ENCODE peak calls at places on chromosomes 16 and 17, in seven cellular contexts. I is stomach, F is GM12865, S is dorsolateral prefrontal cortex, Y is lower leg skin, L is GM12878, J is PC-3. W is an unnamed sample.

GRCh38 chr17:34382586-34383224 is 19.7 kb upstream of the CCL1 start:
- DNase-seq in I (no peak), S (no peak), Y (no peak), J (no peak), F (peak; percentile 76), L (peak; percentile 49), W (no peak)

GRCh38 chr17:80647746-80648145 is 103.1 kb downstream of the RPTOR start:
- DNase-seq in F (no peak), L (no peak), S (no peak), I (no peak), Y (no peak), J (peak; percentile 79), W (peak; percentile 97)

GRCh38 chr17:61482467-61482866 is 30.2 kb downstream of the TBX4 start:
- DNase-seq in L (no peak), S (no peak), J (no peak), F (no peak), Y (no peak), I (no peak), W (no peak)

GRCh38 chr16:57422026-57422944 is 17.7 kb downstream of the CCL17 start:
- DNase-seq in L (no peak), F (peak; percentile 58), Y (peak; percentile 39), S (no peak), I (peak; percentile 52), J (peak; percentile 69), W (peak; percentile 65)

GRCh38 chr17:40846515-40847155 is 20.4 kb downstream of the KRT12 start:
- DNase-seq in J (peak; percentile 61), S (no peak), I (no peak), Y (no peak), F (no peak), L (no peak), W (peak; percentile 23)

GRCh38 chr17:33142703-33143299 is 150.3 kb downstream of the ASIC2 start:
- DNase-seq in Y (no peak), J (peak; percentile 35), S (no peak), L (no peak), F (peak; percentile 29), I (no peak), W (peak; percentile 28)

GRCh38 chr17:48351916-48352332 is 78.1 kb downstream of the SKAP1 start:
- DNase-seq in L (no peak), S (no peak), I (no peak), Y (no peak), J (peak; percentile 75), F (peak; percentile 36), W (peak; percentile 66)

GRCh38 chr17:28173801-28174200 is 131.3 kb downstream of the NLK start:
- DNase-seq in F (no peak), S (no peak), Y (no peak), L (no peak), I (no peak), J (no peak), W (no peak)

GRCh38 chr16:2963074-2963610 is 933 bp upstream of the KREMEN2 start:
- DNase-seq in J (no peak), Y (no peak), S (no peak), I (no peak), L (no peak), F (no peak), W (no peak)

GRCh38 chr17:48647103-48647963 is 21.2 kb upstream of the HOXB9 start:
- DNase-seq in Y (no peak), S (no peak), L (no peak), I (no peak), J (no peak), F (peak; percentile 34), W (no peak)

GRCh38 chr16:30142672-30143346 is 19.8 kb upstream of the MAPK3 start:
- DNase-seq in Y (no peak), L (peak; percentile 30), J (peak; percentile 20), F (peak; percentile 66), S (no peak), I (no peak), W (no peak)
- TF ChIP-seq CTCF in Y (no peak), L (peak; percentile 59), J (peak; percentile 26), F (peak; percentile 45), S (no peak), I (no peak), W (peak; percentile 1)

DNA sequence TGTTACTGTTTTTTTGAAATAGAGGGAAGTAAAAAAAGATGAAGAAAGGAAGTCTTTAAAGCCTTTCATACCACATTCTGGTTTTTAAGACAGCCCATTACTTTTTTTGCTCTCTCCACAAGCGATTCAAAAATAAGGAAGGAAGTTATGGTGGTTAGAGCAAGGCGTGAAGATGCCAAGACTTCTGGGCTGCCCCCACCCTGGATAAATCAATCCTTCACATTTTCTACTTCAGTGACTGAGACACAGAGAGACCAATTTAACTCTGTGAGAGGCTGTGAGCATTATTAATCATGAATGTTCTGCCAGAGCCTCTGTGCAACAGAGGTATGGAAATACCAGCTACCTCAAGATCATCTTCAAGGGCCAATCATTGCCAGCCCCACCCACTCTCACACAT is 82.3 kb upstream of the BCAR1 start:
- DNase-seq in J (no peak), Y (no peak), S (no peak), I (no peak), L (peak; percentile 19), F (peak; percentile 21), W (no peak)
- H3K4me3 ChIP-seq in J (no peak overlapping the region), Y (no peak overlapping the region), S (no peak overlapping the region), I (no peak overlapping the region), L (no peak overlapping the region), F (no peak overlapping the region), W (no peak overlapping the region)

GRCh38 chr17:60065136-60065535 is 13.6 kb downstream of the HEATR6 start:
- DNase-seq in F (no peak), L (no peak), S (no peak), J (peak; percentile 71), Y (no peak), I (no peak), W (peak; percentile 64)
- TF ChIP-seq CTCF in F (no peak), L (no peak), S (no peak), J (no peak), Y (no peak), I (no peak), W (no peak)

GRCh38 chr16:24729967-24730815 is 740 bp downstream of the TNRC6A start:
- DNase-seq in L (no peak), F (peak; percentile 38), I (peak; percentile 33), S (no peak), J (no peak), Y (peak; percentile 26), W (peak; percentile 32)

GRCh38 chr16:24729243-24729966 is at the start of gene TNRC6A:
- DNase-seq in S (peak; percentile 84), L (peak; percentile 36), J (peak; percentile 74), I (peak; percentile 89), F (peak; percentile 93), Y (peak; percentile 84), W (peak; percentile 84)

GRCh38 chr16:24730914-24731313 is 1.5 kb downstream of the TNRC6A start:
- DNase-seq in I (no peak), L (no peak), Y (no peak), S (no peak), J (no peak), F (no peak), W (no peak)

GRCh38 chr16:24734382-24734781 is 4.9 kb downstream of the TNRC6A start:
- DNase-seq in I (no peak), J (no peak), L (no peak), Y (no peak), S (no peak), F (peak; percentile 65), W (peak; percentile 46)

DNA sequence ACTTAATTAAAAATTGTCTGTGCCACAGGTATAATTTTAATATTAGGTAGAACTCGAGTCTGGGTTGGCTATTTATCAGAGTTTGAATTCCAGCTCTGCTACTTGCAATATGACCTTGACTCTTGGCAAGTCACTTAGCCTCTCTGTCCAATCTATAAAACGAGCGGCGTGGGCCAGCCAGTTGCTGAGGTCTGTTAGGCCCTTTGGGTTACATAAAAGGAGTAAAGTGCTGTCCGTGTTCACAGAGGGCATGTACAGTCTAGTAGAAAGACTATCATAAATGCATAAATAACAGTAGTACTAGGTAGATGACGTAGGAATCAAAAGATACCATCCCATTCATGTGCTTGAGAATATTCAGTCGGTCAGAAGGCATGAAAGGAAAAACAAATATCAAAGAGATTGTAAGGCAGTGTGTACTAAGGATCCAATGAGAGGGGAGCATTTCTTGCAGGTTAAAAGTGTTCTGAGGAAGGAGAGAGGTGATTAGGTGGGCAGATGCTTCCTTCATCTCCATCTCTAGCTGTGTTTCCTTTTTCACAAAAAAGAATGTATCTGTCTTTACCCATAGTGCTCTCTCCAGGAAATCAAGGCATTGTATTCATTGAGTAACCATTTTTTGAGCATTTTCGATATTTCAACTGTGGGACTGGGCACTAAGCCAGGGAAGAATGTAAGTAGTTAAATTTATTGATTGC is 2.4 kb downstream of the TNRC6A start:
- DNase-seq in I (peak; percentile 41), J (no peak), Y (no peak), F (no peak), L (no peak), S (no peak), W (peak; percentile 25)
- H3K4me3 ChIP-seq in I (peak overlapping the region; percentile 81), J (peak overlapping the region; percentile 75), Y (no peak overlapping the region), F (no peak overlapping the region), L (no peak overlapping the region), S (peak overlapping the region; percentile 90), W (peak overlapping the region; percentile 96)

DNA sequence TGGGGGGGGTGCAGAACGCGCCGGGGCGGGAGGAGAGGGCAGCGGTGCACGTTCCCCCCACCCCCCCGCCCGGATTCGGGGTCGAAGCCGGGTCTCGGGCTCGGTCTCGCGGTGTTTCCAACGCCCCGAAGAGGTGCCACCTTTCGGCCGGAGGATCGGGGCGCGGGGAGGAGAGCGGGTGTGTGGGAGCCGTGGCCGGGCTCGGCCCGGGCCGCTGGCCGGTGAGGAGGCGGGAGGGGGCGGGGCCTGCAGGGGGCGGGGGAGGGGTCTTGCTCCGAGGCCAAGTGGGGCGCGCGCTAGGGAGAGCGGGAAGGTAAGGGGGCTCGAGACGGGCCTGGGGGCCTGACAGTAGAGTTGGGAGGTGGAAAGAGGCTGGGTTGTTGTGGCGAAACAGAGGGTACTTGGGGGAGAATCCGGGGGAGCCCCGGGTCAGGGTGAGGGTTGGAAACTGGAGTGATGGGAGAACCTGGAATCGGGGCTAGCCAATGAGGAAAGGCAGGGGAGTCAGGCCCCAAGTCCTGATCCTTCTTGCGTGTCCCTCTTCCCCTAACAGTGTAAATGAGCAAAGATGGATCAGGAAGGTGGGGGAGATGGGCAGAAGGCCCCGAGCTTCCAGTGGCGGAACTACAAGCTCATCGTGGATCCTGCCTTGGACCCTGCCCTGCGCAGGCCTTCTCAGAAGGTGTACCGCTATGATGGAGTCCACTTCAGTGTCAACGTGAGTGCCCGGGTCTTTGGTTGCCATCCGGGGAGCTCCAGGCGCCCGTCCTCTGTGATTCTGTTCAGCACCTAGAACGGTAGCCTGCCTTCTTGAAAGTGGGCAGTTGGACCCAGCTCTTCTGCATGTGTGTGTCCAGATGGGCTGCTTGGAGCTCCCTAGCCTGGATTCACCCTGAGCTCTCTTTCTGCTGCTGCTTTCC is 870 bp downstream of the SETD1A start:
- DNase-seq in I (peak; percentile 56), S (no peak), Y (no peak), F (peak; percentile 71), J (peak; percentile 29), L (no peak), W (peak; percentile 42)
- TF ChIP-seq CTCF in I (no peak), S (no peak), Y (no peak), F (no peak), J (no peak), L (no peak), W (no peak)

DNA sequence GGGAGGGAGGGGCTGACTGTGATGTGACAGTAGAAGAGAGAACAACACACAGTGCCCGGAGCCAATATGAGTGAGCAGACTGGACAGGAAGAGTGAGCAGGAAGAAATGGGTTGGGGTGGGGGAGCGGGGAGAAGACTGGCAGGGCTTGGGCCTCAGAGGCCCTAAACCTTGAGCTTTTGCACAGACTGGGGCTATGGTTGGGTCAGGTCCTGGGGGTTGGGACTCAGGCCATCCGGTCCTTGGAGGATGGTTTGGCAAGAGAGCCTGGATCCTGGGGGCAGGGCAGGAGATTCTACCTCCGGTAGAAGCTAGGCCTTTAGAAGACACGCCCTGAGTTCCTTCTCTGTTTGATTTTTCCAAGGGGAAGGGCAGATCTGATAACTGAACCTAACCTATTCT is 1.1 kb downstream of the CAMTA2 start:
- DNase-seq in S (no peak), I (no peak), F (peak; percentile 20), J (no peak), Y (no peak), L (no peak), W (peak; percentile 44)
- H3K4me3 ChIP-seq in S (peak overlapping the region; percentile 75), I (peak overlapping the region; percentile 96), F (peak overlapping the region; percentile 66), J (peak overlapping the region; percentile 88), Y (peak overlapping the region; percentile 77), L (peak overlapping the region; percentile 74), W (peak overlapping the region; percentile 74)